ENCODE peak calls at places on chromosomes 13 and 19, in seven cellular contexts. D, E, K, G, R, N and C are unnamed samples.

GRCh38 chr19:24140099-24140498 is 53.1 kb downstream of the ZNF254 start:
- DNase-seq in D (peak; percentile 96), E (no peak), K (no peak), G (no peak), R (peak; percentile 28), N (peak; percentile 80), C (no peak)

GRCh38 chr19:34588249-34588648 is 88.7 kb downstream of the SCGB2B2 start:
- DNase-seq in D (no peak), E (no peak), K (no peak), G (no peak), R (no peak), N (no peak), C (no peak)

GRCh38 chr19:35901055-35901644 is 810 bp upstream of the NFKBID start:
- DNase-seq in D (peak; percentile 51), E (no peak), K (no peak), G (no peak), R (peak; percentile 68), N (peak; percentile 86), C (no peak)

GRCh38 chr19:49473868-49474544 is at the start of gene FLT3LG:
- DNase-seq in D (peak; percentile 69), E (no peak), K (no peak), G (peak; percentile 90), R (peak; percentile 87), N (peak; percentile 57), C (peak; percentile 68)

GRCh38 chr19:30856376-30856775 is 484.2 kb downstream of the ZNF536 start:
- DNase-seq in D (no peak), E (no peak), K (no peak), G (peak; percentile 10), R (no peak), N (no peak), C (no peak)

GRCh38 chr19:14347999-14348889 is 33.0 kb upstream of the ADGRE5 start:
- DNase-seq in D (no peak), E (peak; percentile 60), K (peak; percentile 59), G (peak; percentile 92), R (peak; percentile 60), N (peak; percentile 67), C (peak; percentile 76)

GRCh38 chr19:49335071-49335783 is at the start of gene CD37:
- DNase-seq in D (no peak), E (no peak), K (no peak), G (no peak), R (no peak), N (no peak), C (peak; percentile 21)

GRCh38 chr13:98221234-98221633 is 44.2 kb upstream of the RNF113B start:
- DNase-seq in D (no peak), E (no peak), K (no peak), G (no peak), R (peak; percentile 52), N (no peak), C (no peak)

GRCh38 chr13:24184855-24185254 is 24.3 kb downstream of the SPATA13 start:
- DNase-seq in D (no peak), E (no peak), K (no peak), G (no peak), R (no peak), N (no peak), C (no peak)

GRCh38 chr13:99655351-99656091 is 154.2 kb downstream of the TM9SF2 start:
- DNase-seq in D (peak; percentile 24), E (no peak), K (peak; percentile 55), G (no peak), R (peak; percentile 9), N (peak; percentile 57), C (no peak)

GRCh38 chr19:16749326-16749725 is 29.7 kb downstream of the NWD1 start:
- DNase-seq in D (no peak), E (no peak), K (no peak), G (no peak), R (no peak), N (no peak), C (no peak)

GRCh38 chr13:95579303-95579702 is 26.8 kb downstream of the CLDN10 start:
- DNase-seq in D (no peak), E (no peak), K (no peak), G (no peak), R (no peak), N (no peak), C (no peak)

GRCh38 chr13:111043575-111043982 is 71.5 kb upstream of the ARHGEF7 start:
- DNase-seq in D (no peak), E (no peak), K (peak; percentile 22), G (peak; percentile 33), R (peak; percentile 82), N (peak; percentile 99), C (no peak)

GRCh38 chr19:40416918-40417713 is 3.9 kb upstream of the PRX start:
- DNase-seq in D (peak; percentile 35), E (no peak), K (no peak), G (no peak), R (peak; percentile 90), N (peak; percentile 18), C (no peak)

GRCh38 chr19:956747-957451 is 27.2 kb upstream of the WDR18 start:
- DNase-seq in D (peak; percentile 36), E (peak; percentile 94), K (peak; percentile 92), G (peak; percentile 65), R (peak; percentile 78), N (peak; percentile 90), C (peak; percentile 67)

GRCh38 chr13:95301135-95301946 is at the start of gene ABCC4:
- DNase-seq in D (peak; percentile 72), E (peak; percentile 73), K (peak; percentile 88), G (peak; percentile 82), R (peak; percentile 89), N (peak; percentile 60), C (peak; percentile 84)

GRCh38 chr13:45851171-45851889 is at the start of gene SIAH3:
- DNase-seq in D (no peak), E (no peak), K (peak; percentile 46), G (peak; percentile 63), R (peak; percentile 5), N (peak; percentile 2), C (peak; percentile 43)

GRCh38 chr19:14059093-14059480 is 2.8 kb downstream of the PALM3 start:
- DNase-seq in D (no peak), E (peak; percentile 37), K (no peak), G (peak; percentile 93), R (no peak), N (no peak), C (peak; percentile 61)

GRCh38 chr19:31096047-31096446 is 253.2 kb downstream of the TSHZ3 start:
- DNase-seq in D (no peak), E (no peak), K (peak; percentile 23), G (peak; percentile 52), R (no peak), N (no peak), C (no peak)

GRCh38 chr19:23777216-23777615 is 18.5 kb upstream of the ZNF681 start:
- DNase-seq in D (no peak), E (no peak), K (no peak), G (no peak), R (no peak), N (peak; percentile 90), C (no peak)

GRCh38 chr13:100646030-100646673 is 28.4 kb downstream of the TMTC4 start:
- DNase-seq in D (peak; percentile 31), E (no peak), K (peak; percentile 66), G (no peak), R (peak; percentile 32), N (peak; percentile 47), C (no peak)

GRCh38 chr13:44299142-44299541 is 74.5 kb upstream of the SERP2 start:
- DNase-seq in D (peak; percentile 48), E (no peak), K (no peak), G (no peak), R (no peak), N (no peak), C (no peak)

GRCh38 chr13:112186091-112186490 is 119.1 kb downstream of the SOX1 start:
- DNase-seq in D (no peak), E (no peak), K (no peak), G (no peak), R (no peak), N (no peak), C (no peak)

GRCh38 chr19:8459520-8460260 is 14.9 kb downstream of the HNRNPM start:
- DNase-seq in D (peak; percentile 86), E (no peak), K (no peak), G (no peak), R (peak; percentile 67), N (peak; percentile 44), C (no peak)

GRCh38 chr13:44011036-44011435 is 131.3 kb downstream of the LACC1 start:
- DNase-seq in D (no peak), E (no peak), K (no peak), G (no peak), R (peak; percentile 31), N (peak; percentile 40), C (no peak)

GRCh38 chr13:25876256-25876655 is 175.6 kb downstream of the SHISA2 start:
- DNase-seq in D (no peak), E (no peak), K (no peak), G (no peak), R (no peak), N (no peak), C (no peak)
- H2BK120ac ChIP-seq in D (no peak overlapping the region), E (no peak overlapping the region), K (no peak overlapping the region), G (no peak overlapping the region), R (no peak overlapping the region), N (no peak overlapping the region), C (no peak overlapping the region)

DNA sequence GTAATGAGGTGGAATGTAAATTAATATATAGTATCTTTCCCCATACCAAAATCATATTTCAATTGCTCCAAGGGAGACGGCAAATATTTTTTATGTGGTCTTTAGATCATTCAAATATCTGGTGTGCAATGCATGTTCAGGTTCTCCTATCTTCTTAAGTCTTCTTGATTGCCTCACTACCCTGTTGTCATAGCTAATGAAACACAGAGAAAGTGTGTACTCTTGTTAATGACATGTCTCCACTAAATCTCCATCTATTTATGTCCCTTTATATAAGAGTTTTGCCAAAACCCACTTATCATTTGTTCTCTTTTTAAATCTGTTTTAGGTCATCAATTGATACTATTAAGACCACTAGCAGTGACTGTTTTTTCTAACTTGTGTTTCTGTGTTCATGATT is 6.6 kb downstream of the STARD13 start:
- DNase-seq in D (no peak), E (no peak), K (no peak), G (no peak), R (no peak), N (no peak), C (no peak)
- H2BK120ac ChIP-seq in D (peak overlapping the region; percentile 96), E (no peak overlapping the region), K (no peak overlapping the region), G (no peak overlapping the region), R (no peak overlapping the region), N (no peak overlapping the region), C (no peak overlapping the region)

DNA sequence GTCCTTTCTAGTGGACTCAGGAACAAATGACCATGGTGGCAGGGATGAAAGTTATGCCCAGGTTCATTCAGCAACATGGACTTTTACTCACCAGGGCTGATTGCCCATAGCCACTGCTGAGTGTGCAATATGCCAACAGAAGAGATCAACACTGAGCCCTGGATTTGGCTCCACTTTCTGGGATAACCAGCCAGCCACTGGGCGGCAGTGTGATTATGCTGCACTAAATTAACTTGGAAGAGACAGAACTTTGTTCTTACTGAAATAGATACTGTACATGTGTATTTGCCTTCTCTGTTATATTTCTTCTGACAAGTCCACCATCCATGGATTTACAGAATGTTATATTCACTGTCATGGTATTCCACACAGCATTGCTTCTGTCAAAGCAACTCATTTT is 257.4 kb downstream of the TDRD3 start:
- DNase-seq in D (no peak), E (no peak), K (peak; percentile 30), G (no peak), R (peak; percentile 0), N (peak; percentile 21), C (no peak)
- H2BK120ac ChIP-seq in D (no peak overlapping the region), E (no peak overlapping the region), K (no peak overlapping the region), G (no peak overlapping the region), R (no peak overlapping the region), N (no peak overlapping the region), C (no peak overlapping the region)

DNA sequence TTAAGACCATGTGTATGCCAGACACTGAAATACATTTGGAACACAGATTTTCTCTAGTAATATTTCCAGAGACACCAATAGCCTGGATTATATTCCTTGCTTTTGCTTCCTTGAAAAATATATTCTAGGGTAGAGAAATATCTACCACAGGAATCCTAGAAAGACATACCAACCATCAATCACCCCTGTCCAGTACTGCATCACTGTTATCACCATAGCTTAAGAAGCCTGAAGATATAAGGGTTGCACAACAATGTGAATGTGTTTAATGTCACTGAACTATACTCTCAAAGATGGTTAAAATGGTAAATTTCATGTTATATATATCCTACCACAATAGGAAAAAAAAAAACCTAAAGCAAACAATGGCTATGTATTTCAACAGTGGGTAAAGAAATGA is 163.6 kb downstream of the DIAPH3 start:
- DNase-seq in D (peak; percentile 21), E (no peak), K (no peak), G (no peak), R (peak; percentile 11), N (no peak), C (no peak)
- H2BK120ac ChIP-seq in D (no peak overlapping the region), E (no peak overlapping the region), K (no peak overlapping the region), G (no peak overlapping the region), R (no peak overlapping the region), N (no peak overlapping the region), C (no peak overlapping the region)